ENCODE peak calls at places on chromosomes 6 and 20, in six cellular contexts. Z, K, F, O, N and M are unnamed samples.
A peak's percentile ranks its signal among the peaks of the same experiment; 100 is the strongest.

GRCh38 chr6:29752451-29753308 is 29.4 kb downstream of the HLA-F start:
- DNase-seq in K (peak; percentile 90), Z (peak; percentile 80), O (peak; percentile 89), F (peak; percentile 78), N (peak; percentile 92), M (peak; percentile 82)

GRCh38 chr6:107536183-107536582 is 46.3 kb downstream of the SOBP start:
- DNase-seq in F (no peak), K (no peak), N (no peak), O (no peak), Z (no peak), M (no peak)

GRCh38 chr6:104240865-104241264 is 618.9 kb downstream of the HACE1 start:
- DNase-seq in F (no peak), O (no peak), K (no peak), N (no peak), Z (no peak), M (no peak)

GRCh38 chr20:11553603-11554002 is 364.1 kb upstream of the BTBD3 start:
- DNase-seq in O (peak; percentile 31), K (peak; percentile 25), N (no peak), Z (no peak), F (no peak), M (no peak)

GRCh38 chr6:33433560-33434191 is 13.8 kb downstream of the SYNGAP1 start:
- DNase-seq in O (no peak), Z (no peak), N (no peak), K (no peak), F (no peak), M (no peak)

GRCh38 chr6:96116674-96117073 is 100.9 kb downstream of the FUT9 start:
- DNase-seq in F (no peak), N (no peak), K (no peak), O (no peak), Z (no peak), M (no peak)

GRCh38 chr6:318265-318890 is 26.1 kb downstream of the DUSP22 start:
- DNase-seq in O (no peak), F (no peak), Z (no peak), N (no peak), K (no peak), M (no peak)

GRCh38 chr6:63487123-63487813 is 85.0 kb upstream of the LOC128125822 start:
- DNase-seq in N (no peak), Z (no peak), K (no peak), O (no peak), F (no peak), M (no peak)

GRCh38 chr20:45448250-45448649 is 21.3 kb upstream of the WFDC2 start:
- DNase-seq in F (no peak), N (no peak), Z (no peak), K (no peak), O (no peak), M (no peak)

GRCh38 chr20:51512645-51513044 is 29.9 kb downstream of the NFATC2 start:
- DNase-seq in K (no peak), N (no peak), F (no peak), O (no peak), Z (no peak), M (no peak)

GRCh38 chr6:4220619-4221018 is 85.2 kb upstream of the ECI2 start:
- DNase-seq in F (no peak), O (no peak), N (no peak), Z (no peak), K (peak; percentile 54), M (no peak)

GRCh38 chr20:25324412-25324811 is 66.2 kb downstream of the ABHD12 start:
- DNase-seq in Z (no peak), K (no peak), N (no peak), O (no peak), F (no peak), M (no peak)

GRCh38 chr6:38604700-38605099 is 35.0 kb downstream of the BTBD9 start:
- DNase-seq in K (no peak), O (no peak), Z (no peak), N (no peak), F (no peak), M (no peak)

GRCh38 chr6:74177496-74177895 is 481.5 kb downstream of the CD109 start:
- DNase-seq in F (no peak), O (no peak), Z (no peak), K (no peak), N (no peak), M (no peak)

GRCh38 chr6:24865161-24865560 is 66.4 kb upstream of the ARMH2 start:
- DNase-seq in F (no peak), O (no peak), Z (no peak), N (no peak), K (no peak), M (no peak)

GRCh38 chr6:46293641-46294316 is 123.0 kb upstream of the ENPP5 start:
- DNase-seq in O (no peak), K (no peak), Z (no peak), F (no peak), N (no peak), M (no peak)

GRCh38 chr20:17494201-17494600 is 37.0 kb downstream of the BFSP1 start:
- DNase-seq in K (no peak), Z (no peak), N (no peak), O (no peak), F (no peak), M (no peak)

GRCh38 chr20:18545566-18545965 is 21.7 kb upstream of the SMIM26 start:
- DNase-seq in K (no peak), O (no peak), N (no peak), Z (no peak), F (no peak), M (no peak)

GRCh38 chr6:158584236-158584651 is 24.4 kb downstream of the TMEM181 start:
- DNase-seq in F (no peak), O (no peak), Z (no peak), K (no peak), N (no peak), M (no peak)

GRCh38 chr6:90168693-90169131 is 127.9 kb downstream of the BACH2 start:
- DNase-seq in Z (no peak), F (no peak), N (no peak), K (peak; percentile 8), O (peak; percentile 5), M (no peak)

GRCh38 chr6:11354019-11354418 is 121.6 kb upstream of the NEDD9 start:
- DNase-seq in Z (peak; percentile 17), F (no peak), N (no peak), K (no peak), O (no peak), M (no peak)

GRCh38 chr6:105163186-105163585 is 16.6 kb downstream of the POPDC3 start:
- DNase-seq in F (no peak), O (no peak), K (no peak), Z (no peak), N (no peak), M (no peak)

GRCh38 chr6:119237177-119237715 is 112.3 kb downstream of the MAN1A1 start:
- DNase-seq in Z (no peak), O (no peak), K (no peak), F (no peak), N (no peak), M (no peak)

GRCh38 chr20:52524865-52525264 is 333.3 kb upstream of the ZFP64 start:
- DNase-seq in N (no peak), Z (no peak), F (no peak), O (no peak), K (peak; percentile 17), M (no peak)

GRCh38 chr20:51484141-51484815 is 58.2 kb downstream of the NFATC2 start:
- DNase-seq in K (no peak), F (no peak), Z (no peak), O (no peak), N (no peak), M (no peak)

GRCh38 chr20:550611-551010 is 7.0 kb upstream of the CSNK2A1 start:
- DNase-seq in O (no peak), Z (no peak), K (no peak), N (no peak), F (no peak), M (no peak)

GRCh38 chr20:37267684-37268313 is 6.2 kb upstream of the GHRH start:
- DNase-seq in O (no peak), F (no peak), N (no peak), K (no peak), Z (no peak), M (no peak)

GRCh38 chr6:39137235-39137634 is 22.2 kb upstream of the SAYSD1 start:
- DNase-seq in K (peak; percentile 25), O (no peak), F (peak; percentile 7), N (no peak), Z (peak; percentile 17), M (peak; percentile 2)

GRCh38 chr20:37471741-37472235 is 49.3 kb upstream of the NNAT start:
- DNase-seq in Z (no peak), N (no peak), O (no peak), F (no peak), K (no peak), M (no peak)

GRCh38 chr20:43603124-43603523 is 12.4 kb downstream of the IFT52 start:
- DNase-seq in Z (no peak), K (no peak), F (no peak), O (no peak), N (no peak), M (no peak)